ENCODE peak calls at places on chromosomes 6 and 20, in four cellular contexts. O is left cardiac atrium; X is heart left ventricle; P is activated T-cell treated with anti-CD3 and anti-CD28 coated beads, Interleukin-2, amount 50 U/mL, for 72 hours. J is an unnamed sample.

GRCh38 chr6:142246960-142247359 is 54.8 kb upstream of the ADGRG6 start:
- ATAC-seq in O (no peak), X (no peak), P (no peak), J (no peak)

GRCh38 chr20:59923514-59923913 is 9.9 kb downstream of the SYCP2 start:
- ATAC-seq in O (no peak), X (no peak), P (peak; percentile 39), J (no peak)

GRCh38 chr6:127403636-127404035 is 55.6 kb downstream of the KIAA0408 start:
- ATAC-seq in O (peak; percentile 72), X (no peak), P (peak; percentile 80), J (no peak)

GRCh38 chr20:51492167-51493092 is 50.1 kb downstream of the NFATC2 start:
- ATAC-seq in O (peak; percentile 80), X (peak; percentile 91), P (no peak), J (no peak)

GRCh38 chr6:109979033-109979921 is 1.2 kb downstream of the GPR6 start:
- ATAC-seq in O (no peak), X (no peak), P (no peak), J (peak; percentile 27)

GRCh38 chr6:9408718-9409117 is 973.4 kb upstream of the SLC35B3 start:
- ATAC-seq in O (no peak), X (no peak), P (no peak), J (no peak)

GRCh38 chr6:52410979-52411378 is 9.2 kb upstream of the EFHC1 start:
- ATAC-seq in O (no peak), X (no peak), P (no peak), J (no peak)

GRCh38 chr6:134063121-134063965 is 10.9 kb upstream of the SLC2A12 start:
- ATAC-seq in O (no peak), X (no peak), P (no peak), J (no peak)

GRCh38 chr6:147029923-147030322 is 174.3 kb upstream of the STXBP5 start:
- ATAC-seq in O (no peak), X (no peak), P (no peak), J (no peak)

GRCh38 chr20:17795449-17796095 is 95.8 kb downstream of the BANF2 start:
- ATAC-seq in O (peak; percentile 61), X (peak; percentile 70), P (no peak), J (no peak)

J was measured in SK-N-SH treated with all-trans-retinoic acid at 6 μM for 48 hours.